ENCODE peak calls at places on chromosomes 1 and 21, in four cellular contexts. Y, K, W and H are unnamed samples.

GRCh38 chr1:17919525-17920439 is 164.6 kb downstream of the ACTL8 start:
- DNase-seq in Y (peak; percentile 19), K (no peak), W (no peak), H (peak; percentile 3)

GRCh38 chr21:36297938-36298572 is 21.9 kb upstream of the MORC3 start:
- DNase-seq in Y (no peak), K (peak; percentile 79), W (peak; percentile 66), H (peak; percentile 35)

GRCh38 chr1:44652445-44653106 is 21.7 kb downstream of the TMEM53 start:
- DNase-seq in Y (no peak), K (peak; percentile 80), W (peak; percentile 86), H (peak; percentile 70)

GRCh38 chr1:34418166-34418565 is 241.5 kb downstream of the C1orf94 start:
- DNase-seq in Y (no peak), K (no peak), W (no peak), H (no peak)

GRCh38 chr1:236670060-236670459 is 16.2 kb upstream of the ACTN2 start:
- DNase-seq in Y (no peak), K (no peak), W (no peak), H (no peak)

GRCh38 chr1:23558140-23558871 is 995 bp downstream of the ID3 start:
- DNase-seq in Y (peak; percentile 54), K (peak; percentile 45), W (no peak), H (no peak)

GRCh38 chr1:27144920-27145661 is 9.8 kb downstream of the SLC9A1 start:
- DNase-seq in Y (no peak), K (no peak), W (no peak), H (no peak)

GRCh38 chr1:186869829-186870228 is 41.1 kb downstream of the PLA2G4A start:
- DNase-seq in Y (no peak), K (no peak), W (no peak), H (no peak)

GRCh38 chr1:156414440-156415064 is 45.5 kb downstream of the RHBG start:
- DNase-seq in Y (no peak), K (no peak), W (no peak), H (no peak)

GRCh38 chr1:28417441-28418277 is 48.1 kb downstream of the PHACTR4 start:
- DNase-seq in Y (peak; percentile 78), K (no peak), W (no peak), H (peak; percentile 17)

GRCh38 chr21:42624095-42624830 is 29.2 kb upstream of the PDE9A start:
- DNase-seq in Y (no peak), K (no peak), W (no peak), H (no peak)

GRCh38 chr1:164602480-164603093 is 43.6 kb downstream of the PBX1 start:
- DNase-seq in Y (no peak), K (no peak), W (no peak), H (no peak)

GRCh38 chr1:114033219-114033706 is 54.0 kb downstream of the OLFML3 start:
- DNase-seq in Y (peak; percentile 15), K (no peak), W (no peak), H (peak; percentile 13)

GRCh38 chr1:203152158-203153034 is 23.2 kb downstream of the MYBPH start:
- DNase-seq in Y (no peak), K (no peak), W (no peak), H (no peak)

GRCh38 chr1:34709547-34709946 is 45.3 kb upstream of the GJB5 start:
- DNase-seq in Y (no peak), K (no peak), W (no peak), H (no peak)

GRCh38 chr21:37437376-37438080 is 71.0 kb downstream of the DYRK1A start:
- DNase-seq in Y (no peak), K (no peak), W (no peak), H (no peak)

GRCh38 chr1:234702342-234703000 is 92.5 kb upstream of the IRF2BP2 start:
- DNase-seq in Y (no peak), K (no peak), W (peak; percentile 91), H (no peak)

GRCh38 chr1:70675737-70676156 is 264.7 kb downstream of the CTH start:
- DNase-seq in Y (no peak), K (no peak), W (no peak), H (no peak)

GRCh38 chr1:206575894-206576737 is 36.1 kb downstream of the EIF2D start:
- DNase-seq in Y (no peak), K (no peak), W (no peak), H (no peak)

GRCh38 chr21:33940846-33941245 is 25.2 kb upstream of the ATP5PO start:
- DNase-seq in Y (no peak), K (no peak), W (no peak), H (no peak)

DNA sequence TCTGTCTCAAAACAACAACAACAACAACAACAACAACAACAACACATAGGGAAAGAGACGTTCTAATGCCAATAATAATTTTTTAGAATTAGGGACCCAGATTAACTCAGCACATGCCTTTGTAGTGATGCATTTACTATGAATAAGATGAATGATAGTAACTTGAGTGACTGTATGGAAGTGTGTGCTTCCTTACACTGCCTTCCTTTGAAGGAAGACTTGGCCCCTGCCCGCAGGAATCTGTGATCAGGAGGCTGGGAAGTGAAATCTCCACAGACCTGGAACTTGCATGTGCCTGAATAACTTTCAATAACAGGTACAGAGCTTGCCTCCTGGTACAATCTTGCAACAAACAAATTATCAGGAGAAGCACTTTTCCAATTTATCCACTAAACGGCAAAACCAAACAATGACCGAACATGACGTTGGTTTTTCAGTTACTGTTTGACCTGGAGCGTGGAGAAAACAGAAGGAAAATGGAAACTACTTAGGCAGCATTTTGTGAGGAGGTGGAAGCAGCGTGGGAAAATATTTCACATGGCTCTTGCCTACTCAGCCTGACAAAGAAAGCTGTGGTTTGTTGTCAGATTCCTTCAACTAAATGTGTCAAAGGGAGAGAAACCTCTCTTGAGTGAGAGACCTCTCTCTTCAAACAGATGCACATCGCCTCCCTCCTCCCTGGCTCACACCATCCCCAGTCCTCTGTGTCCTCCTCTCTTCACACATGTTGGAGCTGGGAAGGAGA is 10.1 kb upstream of the ABCA4 start:
- DNase-seq in Y (no peak), K (no peak), W (no peak), H (no peak)
- H3K27ac ChIP-seq in Y (no peak overlapping the region), K (no peak overlapping the region), W (no peak overlapping the region), H (no peak overlapping the region)

GRCh38 chr1:4146101-4146500 is 246.0 kb upstream of the C1orf174 start:
- DNase-seq in Y (no peak), K (no peak), W (no peak), H (no peak)

GRCh38 chr1:4149281-4149680 is 249.2 kb upstream of the C1orf174 start:
- DNase-seq in Y (no peak), K (no peak), W (no peak), H (no peak)

GRCh38 chr1:4153571-4153970 is 253.5 kb upstream of the C1orf174 start:
- DNase-seq in Y (no peak), K (no peak), W (no peak), H (no peak)

GRCh38 chr1:4152266-4152665 is 252.2 kb upstream of the C1orf174 start:
- DNase-seq in Y (no peak), K (no peak), W (no peak), H (no peak)

DNA sequence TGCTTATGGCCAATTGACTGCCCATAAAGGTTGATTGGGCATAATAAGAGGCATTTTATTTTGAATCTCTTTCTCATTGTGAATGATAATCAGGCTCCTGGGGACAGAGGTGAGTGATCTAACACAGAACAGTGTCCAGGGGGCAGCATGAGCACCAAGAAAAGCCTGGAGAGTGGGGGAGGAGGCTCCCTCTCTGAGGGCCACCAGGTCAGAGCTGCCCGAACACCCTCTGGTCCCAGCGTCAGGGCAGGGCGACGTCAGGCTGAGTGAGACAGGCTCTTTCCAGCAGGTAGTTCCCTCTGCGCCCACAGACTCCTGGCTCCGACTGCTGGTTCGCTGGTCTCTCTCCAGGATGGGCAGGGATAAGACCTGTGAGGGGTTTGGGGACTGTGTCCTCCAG is 250.2 kb upstream of the C1orf174 start:
- DNase-seq in Y (no peak), K (no peak), W (no peak), H (no peak)
- TF ChIP-seq CTCF in Y (no peak), K (no peak), W (no peak), H (no peak)

GRCh38 chr1:39386997-39387396 is 104.4 kb upstream of the BMP8A start:
- DNase-seq in Y (no peak), K (no peak), W (no peak), H (no peak)

GRCh38 chr1:39392851-39393573 is 98.4 kb upstream of the BMP8A start:
- DNase-seq in Y (no peak), K (no peak), W (no peak), H (no peak)

GRCh38 chr1:39391741-39392679 is 99.4 kb upstream of the BMP8A start:
- DNase-seq in Y (no peak), K (no peak), W (no peak), H (no peak)

GRCh38 chr1:39385067-39385988 is 106.1 kb upstream of the BMP8A start:
- DNase-seq in Y (no peak), K (no peak), W (no peak), H (no peak)

DNA sequence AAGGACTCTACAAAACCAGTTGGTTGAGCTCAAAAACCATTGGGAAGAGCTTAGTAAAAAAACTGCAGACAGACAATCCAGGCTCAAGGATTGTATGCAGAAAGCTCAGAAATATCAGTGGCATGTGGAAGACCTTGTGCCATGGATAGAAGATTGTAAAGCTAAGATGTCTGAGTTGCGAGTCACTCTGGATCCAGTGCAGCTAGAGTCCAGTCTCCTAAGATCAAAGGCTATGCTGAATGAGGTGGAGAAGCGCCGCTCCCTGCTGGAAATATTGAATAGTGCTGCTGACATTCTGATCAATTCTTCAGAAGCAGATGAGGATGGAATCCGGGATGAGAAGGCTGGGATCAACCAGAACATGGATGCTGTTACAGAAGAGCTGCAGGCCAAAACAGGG is 104.0 kb upstream of the BMP8A start:
- DNase-seq in Y (peak; percentile 83), K (no peak), W (no peak), H (no peak)
- H3K27ac ChIP-seq in Y (peak overlapping the region; percentile 78), K (no peak overlapping the region), W (peak overlapping the region; percentile 79), H (no peak overlapping the region)

DNA sequence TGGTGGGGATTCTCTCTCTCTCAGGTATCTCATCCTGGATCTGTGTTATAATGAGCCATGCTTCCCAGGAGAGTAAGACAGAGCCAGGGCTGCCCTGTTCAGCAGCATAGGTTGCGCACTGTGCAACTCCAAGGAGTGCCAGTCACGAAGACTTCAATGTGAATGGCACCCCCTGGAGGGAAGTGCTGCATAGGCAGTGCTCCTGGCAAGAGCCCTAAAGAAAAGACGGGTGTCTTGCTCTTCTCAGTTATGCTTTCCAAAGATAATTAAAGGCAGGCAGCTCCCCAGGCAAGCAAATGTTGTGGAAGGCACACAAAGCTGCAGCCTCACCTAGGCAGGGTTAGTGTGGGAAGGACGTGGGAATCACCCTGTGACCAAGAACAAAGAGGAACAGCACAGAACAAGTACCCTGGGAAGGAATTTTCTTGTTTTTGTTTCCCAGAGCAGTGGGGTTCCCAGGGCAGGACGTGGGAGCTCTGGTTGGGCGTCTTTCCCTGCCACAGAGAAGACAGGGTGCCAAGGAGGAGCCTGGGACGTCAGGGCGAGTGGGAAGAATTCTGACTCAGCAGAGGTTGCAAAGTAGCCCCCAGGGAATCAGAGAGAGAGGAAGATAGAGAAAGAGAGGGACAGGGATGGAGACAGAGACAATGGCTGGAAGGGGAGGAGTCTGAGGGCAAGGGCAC is 120.9 kb downstream of the KCNN3 start:
- DNase-seq in Y (peak; percentile 59), K (no peak), W (no peak), H (no peak)
- TF ChIP-seq CTCF in Y (peak; percentile 84), K (no peak), W (peak; percentile 22), H (peak; percentile 18)

GRCh38 chr1:29709711-29710169 is 473.4 kb downstream of the PTPRU start:
- DNase-seq in Y (no peak), K (no peak), W (no peak), H (no peak)

GRCh38 chr1:29708381-29708780 is 472.1 kb downstream of the PTPRU start:
- DNase-seq in Y (no peak), K (no peak), W (no peak), H (no peak)

GRCh38 chr1:29706936-29707335 is 470.6 kb downstream of the PTPRU start:
- DNase-seq in Y (no peak), K (no peak), W (no peak), H (no peak)

GRCh38 chr1:29707796-29708195 is 471.5 kb downstream of the PTPRU start:
- DNase-seq in Y (no peak), K (no peak), W (no peak), H (no peak)

GRCh38 chr1:29708818-29709710 is 472.7 kb downstream of the PTPRU start:
- DNase-seq in Y (no peak), K (no peak), W (no peak), H (no peak)
- H3K27ac ChIP-seq in Y (peak overlapping the region; percentile 52), K (no peak overlapping the region), W (no peak overlapping the region), H (no peak overlapping the region)